ENCODE peak calls at places on chromosomes 11 and 22, in four cellular contexts. K, E, D and V are unnamed samples.

GRCh38 chr11:78351979-78352731 is 65.5 kb downstream of the GAB2 start:
- DNase-seq in D (no peak), E (no peak), K (no peak), V (no peak)

GRCh38 chr11:35524780-35525179 is 636 bp downstream of the PAMR1 start:
- DNase-seq in D (peak; percentile 46), E (no peak), K (peak; percentile 48), V (no peak)

GRCh38 chr22:21873619-21874018 is 6.2 kb upstream of the MAPK1 start:
- DNase-seq in D (no peak), E (no peak), K (no peak), V (no peak)

GRCh38 chr22:29028468-29028867 is 33.2 kb downstream of the C22orf31 start:
- DNase-seq in E (no peak), K (no peak), D (no peak), V (no peak)

GRCh38 chr11:67352546-67353316 is 615 bp downstream of the POLD4 start:
- DNase-seq in D (no peak), E (no peak), K (no peak), V (no peak)

GRCh38 chr11:70205049-70205725 is 2.1 kb downstream of the FADD start:
- DNase-seq in E (no peak), K (peak; percentile 28), D (peak; percentile 35), V (no peak)

GRCh38 chr22:29003975-29004646 is 57.5 kb downstream of the C22orf31 start:
- DNase-seq in E (no peak), K (no peak), D (no peak), V (no peak)

GRCh38 chr11:2101171-2101675 is 38.0 kb downstream of the IGF2 start:
- DNase-seq in K (no peak), E (no peak), D (no peak), V (no peak)

GRCh38 chr11:61347916-61348461 is 13.7 kb downstream of the CYB561A3 start:
- DNase-seq in D (peak; percentile 90), K (peak; percentile 83), E (no peak), V (no peak)

GRCh38 chr11:70324354-70325115 is 54.0 kb downstream of the PPFIA1 start:
- DNase-seq in D (peak; percentile 6), E (peak; percentile 33), K (no peak), V (no peak)

GRCh38 chr11:121451178-121451981 is 734 bp upstream of the SORL1 start:
- DNase-seq in E (no peak), D (no peak), K (peak; percentile 4), V (no peak)

GRCh38 chr22:19488884-19489843 is 9.4 kb downstream of the CDC45 start:
- DNase-seq in E (no peak), D (peak; percentile 47), K (peak; percentile 66), V (no peak)

GRCh38 chr22:49149721-49150608 is 677.7 kb downstream of the BRD1 start:
- DNase-seq in D (no peak), E (no peak), K (no peak), V (no peak)

GRCh38 chr22:30636226-30637077 is 871 bp downstream of the SLC35E4 start:
- DNase-seq in D (no peak), K (no peak), E (no peak), V (no peak)

GRCh38 chr11:2968501-2968900 is 23.6 kb downstream of the NAP1L4 start:
- DNase-seq in D (no peak), K (no peak), E (no peak), V (no peak)

GRCh38 chr11:27699926-27700350 is 317 bp downstream of the BDNF start:
- DNase-seq in D (no peak), E (no peak), K (no peak), V (no peak)

GRCh38 chr22:35629406-35630234 is 12.5 kb upstream of the MB start:
- DNase-seq in D (peak; percentile 97), K (peak; percentile 98), E (peak; percentile 61), V (no peak)

GRCh38 chr11:20048246-20048645 is 112.0 kb downstream of the DBX1 start:
- DNase-seq in D (no peak), E (no peak), K (peak; percentile 29), V (no peak)

GRCh38 chr11:91178366-91178765 is 955.5 kb upstream of the CHORDC1 start:
- DNase-seq in D (peak; percentile 6), K (no peak), E (no peak), V (no peak)

GRCh38 chr11:58639103-58639502 is 16.6 kb downstream of the CNTF start:
- DNase-seq in D (no peak), E (no peak), K (no peak), V (no peak)

GRCh38 chr11:131910491-131911387 is 540.3 kb downstream of the NTM start:
- DNase-seq in E (no peak), D (peak; percentile 48), K (peak; percentile 63), V (no peak)

GRCh38 chr11:5291207-5291838 is 10.4 kb downstream of the OR51B4 start:
- DNase-seq in D (peak; percentile 63), E (no peak), K (peak; percentile 62), V (no peak)

GRCh38 chr22:17106785-17107546 is 14.2 kb downstream of the TMEM121B start:
- DNase-seq in E (no peak), K (no peak), D (no peak), V (no peak)
- H3K4me3 ChIP-seq in E (no peak overlapping the region), K (no peak overlapping the region), D (no peak overlapping the region), V (no peak overlapping the region)

DNA sequence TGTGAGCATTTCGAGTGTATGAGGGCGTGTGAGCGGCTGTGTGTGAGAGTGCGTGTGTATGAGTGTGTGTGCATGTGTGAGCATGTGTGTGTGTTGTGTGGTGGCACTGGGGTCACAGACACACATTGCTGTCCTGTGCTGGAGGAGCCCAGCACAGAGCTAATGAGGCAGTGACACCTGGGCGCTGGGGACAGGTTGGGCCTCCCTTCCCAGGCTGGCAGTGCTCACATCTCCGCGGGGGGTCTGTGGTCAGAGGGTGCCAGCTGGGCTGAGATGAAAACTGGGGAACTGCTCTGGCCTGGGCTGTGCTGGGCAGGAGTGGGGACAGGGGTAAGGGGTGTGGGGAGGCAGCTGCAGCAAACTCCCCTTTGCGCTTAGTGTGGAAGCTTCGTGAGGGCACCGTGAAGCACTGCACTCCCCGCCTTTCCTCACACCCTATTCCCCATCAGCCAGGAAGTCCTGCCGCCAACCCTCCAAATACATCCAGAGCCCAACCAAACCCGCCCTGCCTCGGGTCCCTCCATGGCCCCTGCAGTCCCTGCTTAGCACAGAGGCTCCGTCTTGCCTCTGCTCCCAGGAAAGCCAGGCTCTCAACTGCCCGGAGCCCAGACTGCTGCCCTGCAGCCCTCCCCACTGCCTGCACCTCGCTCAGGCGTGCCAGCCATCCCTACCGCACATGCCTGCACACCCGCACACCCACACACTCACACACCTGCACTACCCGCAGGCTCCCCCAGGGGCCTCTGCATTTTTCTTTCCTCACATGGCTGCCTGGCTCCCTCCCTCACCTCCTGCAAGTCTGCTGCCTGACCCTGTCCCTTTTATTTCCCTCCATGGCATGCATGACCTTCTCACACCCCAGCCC is 62.0 kb upstream of the THY1 start:
- DNase-seq in D (no peak), E (no peak), K (no peak), V (no peak)
- TF ChIP-seq CTCF in D (no peak), E (peak; percentile 27), K (peak; percentile 19), V (peak; percentile 65)

GRCh38 chr11:43515090-43515489 is 156.4 kb downstream of the TTC17 start:
- DNase-seq in E (no peak), K (no peak), D (no peak), V (no peak)

GRCh38 chr11:43511959-43512358 is 153.2 kb downstream of the TTC17 start:
- DNase-seq in E (no peak), D (no peak), K (no peak), V (no peak)

GRCh38 chr11:43517518-43517917 is 158.8 kb downstream of the TTC17 start:
- DNase-seq in K (no peak), E (no peak), D (no peak), V (no peak)

GRCh38 chr11:43518407-43519165 is 159.9 kb downstream of the TTC17 start:
- DNase-seq in E (no peak), K (no peak), D (no peak), V (peak; percentile 4)

DNA sequence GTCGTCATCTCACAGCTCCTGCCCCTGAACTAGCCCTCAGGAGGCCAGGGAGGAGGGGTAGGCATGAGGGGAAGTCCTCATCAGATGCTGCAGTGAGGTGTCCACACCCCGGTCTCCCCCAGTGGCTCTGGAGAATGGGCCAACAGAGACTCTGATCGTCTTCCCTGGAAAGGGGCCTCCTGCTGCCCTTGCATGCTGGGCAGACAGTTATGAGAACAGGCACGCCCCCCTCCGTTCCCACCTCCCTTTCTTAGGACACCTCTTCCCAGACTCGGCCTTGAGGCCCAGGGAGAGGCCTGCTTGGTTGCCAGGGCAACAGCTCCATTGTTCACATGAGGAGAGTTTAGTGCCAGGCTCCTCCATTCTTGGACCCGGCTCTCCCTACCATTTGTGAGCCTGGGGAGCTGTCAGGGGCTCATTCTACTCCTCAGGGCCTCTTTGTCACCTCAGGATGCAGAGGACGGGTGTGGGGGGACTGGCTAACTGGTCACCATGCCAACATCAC is 157.6 kb downstream of the TTC17 start:
- DNase-seq in K (no peak), D (no peak), E (no peak), V (no peak)
- H3K4me3 ChIP-seq in K (no peak overlapping the region), D (no peak overlapping the region), E (no peak overlapping the region), V (no peak overlapping the region)

GRCh38 chr11:406796-407650 is 7.8 kb downstream of the SIGIRR start:
- DNase-seq in K (peak; percentile 89), E (peak; percentile 37), D (peak; percentile 82), V (peak; percentile 76)
- TF ChIP-seq CTCF in K (no peak), E (peak; percentile 8), D (no peak), V (peak; percentile 22)

DNA sequence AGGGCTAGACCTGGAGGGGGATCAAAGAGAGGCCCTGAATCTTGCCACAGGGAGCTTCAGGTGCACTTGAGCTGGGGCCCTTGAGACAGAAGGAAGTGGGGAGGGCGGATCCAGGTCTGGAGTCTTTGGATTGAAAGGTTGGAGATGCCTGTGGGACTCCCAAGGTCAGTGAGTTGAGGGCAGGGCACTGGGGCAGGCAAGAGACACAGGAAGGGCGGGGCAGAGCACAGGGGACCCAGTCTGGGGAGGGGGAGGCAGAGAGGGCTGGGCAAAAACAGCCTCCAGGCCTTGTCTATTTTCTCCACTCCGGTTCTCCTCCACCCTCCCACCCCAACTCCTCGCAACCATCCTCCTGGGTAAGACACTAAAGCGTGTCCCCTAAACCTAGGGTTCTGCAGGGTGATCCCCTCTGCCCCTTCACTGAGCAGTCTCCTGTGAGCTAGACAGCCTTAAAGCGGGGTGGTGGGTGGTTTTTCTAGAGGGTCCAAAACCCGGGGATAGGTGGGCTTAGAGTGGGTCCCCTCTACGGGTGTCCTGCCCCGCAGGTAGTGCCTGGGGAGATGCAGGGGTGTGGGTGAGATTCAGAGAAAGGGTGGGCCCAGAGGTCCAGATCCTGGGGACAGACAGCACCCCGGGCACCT is 38.6 kb upstream of the CELSR1 start:
- DNase-seq in K (no peak), D (no peak), E (no peak), V (no peak)
- H3K4me3 ChIP-seq in K (peak overlapping the region; percentile 61), D (peak overlapping the region; percentile 49), E (no peak overlapping the region), V (peak overlapping the region; percentile 52)